ENCODE peak calls at places on chromosomes 13 and 19, in five cellular contexts. One of them, this sample, is unnamed.

GRCh38 chr19:46803555-46803954 is 15.2 kb upstream of the SLC1A5 start:
- DNase-seq in T-helper 2 cell: no peak
- DNase-seq in Caco-2: peak; percentile 59
- DNase-seq in activated CD8-positive, alpha-beta memory T cell treated with anti-CD3 and anti-CD28 coated beads for 48 hours: no peak
- DNase-seq in stimulated activated CD8-positive, alpha-beta memory T cell treated with anti-CD3 and anti-CD28 coated beads, Interleukin-4, amount 100 ng/mL, for 1 hour: no peak
- DNase-seq in this sample: no peak

GRCh38 chr19:10503002-10503789 is at the start of gene KEAP1:
- DNase-seq in T-helper 2 cell: no peak
- DNase-seq in Caco-2: peak; percentile 70
- DNase-seq in activated CD8-positive, alpha-beta memory T cell treated with anti-CD3 and anti-CD28 coated beads for 48 hours: no peak
- DNase-seq in stimulated activated CD8-positive, alpha-beta memory T cell treated with anti-CD3 and anti-CD28 coated beads, Interleukin-4, amount 100 ng/mL, for 1 hour: no peak
- DNase-seq in this sample: peak; percentile 73

GRCh38 chr19:883661-884211 is 9.3 kb downstream of the MED16 start:
- DNase-seq in T-helper 2 cell: no peak
- DNase-seq in Caco-2: peak; percentile 82
- DNase-seq in activated CD8-positive, alpha-beta memory T cell treated with anti-CD3 and anti-CD28 coated beads for 48 hours: no peak
- DNase-seq in stimulated activated CD8-positive, alpha-beta memory T cell treated with anti-CD3 and anti-CD28 coated beads, Interleukin-4, amount 100 ng/mL, for 1 hour: no peak
- DNase-seq in this sample: no peak

GRCh38 chr13:64746845-64747244 is 2483.3 kb downstream of the PCDH9 start:
- DNase-seq in T-helper 2 cell: no peak
- DNase-seq in Caco-2: no peak
- DNase-seq in activated CD8-positive, alpha-beta memory T cell treated with anti-CD3 and anti-CD28 coated beads for 48 hours: no peak
- DNase-seq in stimulated activated CD8-positive, alpha-beta memory T cell treated with anti-CD3 and anti-CD28 coated beads, Interleukin-4, amount 100 ng/mL, for 1 hour: no peak
- DNase-seq in this sample: no peak

GRCh38 chr19:18167975-18168645 is 5.5 kb upstream of the IFI30 start:
- DNase-seq in T-helper 2 cell: peak; percentile 21
- DNase-seq in Caco-2: peak; percentile 65
- DNase-seq in activated CD8-positive, alpha-beta memory T cell treated with anti-CD3 and anti-CD28 coated beads for 48 hours: peak; percentile 39
- DNase-seq in stimulated activated CD8-positive, alpha-beta memory T cell treated with anti-CD3 and anti-CD28 coated beads, Interleukin-4, amount 100 ng/mL, for 1 hour: no peak
- DNase-seq in this sample: peak; percentile 77

GRCh38 chr19:55676384-55676783 is 1.4 kb downstream of the EPN1 start:
- DNase-seq in T-helper 2 cell: no peak
- DNase-seq in Caco-2: no peak
- DNase-seq in activated CD8-positive, alpha-beta memory T cell treated with anti-CD3 and anti-CD28 coated beads for 48 hours: no peak
- DNase-seq in stimulated activated CD8-positive, alpha-beta memory T cell treated with anti-CD3 and anti-CD28 coated beads, Interleukin-4, amount 100 ng/mL, for 1 hour: no peak
- DNase-seq in this sample: no peak

GRCh38 chr19:2235396-2236284 is 489 bp downstream of the PLEKHJ1 start:
- DNase-seq in T-helper 2 cell: no peak
- DNase-seq in Caco-2: peak; percentile 39
- DNase-seq in activated CD8-positive, alpha-beta memory T cell treated with anti-CD3 and anti-CD28 coated beads for 48 hours: no peak
- DNase-seq in stimulated activated CD8-positive, alpha-beta memory T cell treated with anti-CD3 and anti-CD28 coated beads, Interleukin-4, amount 100 ng/mL, for 1 hour: no peak
- DNase-seq in this sample: no peak

GRCh38 chr19:57088125-57088524 is 31.7 kb upstream of the USP29 start:
- DNase-seq in T-helper 2 cell: no peak
- DNase-seq in Caco-2: no peak
- DNase-seq in activated CD8-positive, alpha-beta memory T cell treated with anti-CD3 and anti-CD28 coated beads for 48 hours: no peak
- DNase-seq in stimulated activated CD8-positive, alpha-beta memory T cell treated with anti-CD3 and anti-CD28 coated beads, Interleukin-4, amount 100 ng/mL, for 1 hour: no peak
- DNase-seq in this sample: no peak

GRCh38 chr13:109481046-109481445 is 305.3 kb downstream of the IRS2 start:
- DNase-seq in T-helper 2 cell: no peak
- DNase-seq in Caco-2: no peak
- DNase-seq in activated CD8-positive, alpha-beta memory T cell treated with anti-CD3 and anti-CD28 coated beads for 48 hours: no peak
- DNase-seq in stimulated activated CD8-positive, alpha-beta memory T cell treated with anti-CD3 and anti-CD28 coated beads, Interleukin-4, amount 100 ng/mL, for 1 hour: no peak
- DNase-seq in this sample: no peak

GRCh38 chr19:43780706-43781525 is at the start of gene KCNN4:
- DNase-seq in T-helper 2 cell: no peak
- DNase-seq in Caco-2: no peak
- DNase-seq in activated CD8-positive, alpha-beta memory T cell treated with anti-CD3 and anti-CD28 coated beads for 48 hours: no peak
- DNase-seq in stimulated activated CD8-positive, alpha-beta memory T cell treated with anti-CD3 and anti-CD28 coated beads, Interleukin-4, amount 100 ng/mL, for 1 hour: no peak
- DNase-seq in this sample: no peak

GRCh38 chr19:7348587-7349230 is at the start of gene ARHGEF18:
- DNase-seq in T-helper 2 cell: no peak
- DNase-seq in Caco-2: no peak
- DNase-seq in activated CD8-positive, alpha-beta memory T cell treated with anti-CD3 and anti-CD28 coated beads for 48 hours: no peak
- DNase-seq in stimulated activated CD8-positive, alpha-beta memory T cell treated with anti-CD3 and anti-CD28 coated beads, Interleukin-4, amount 100 ng/mL, for 1 hour: no peak
- DNase-seq in this sample: peak; percentile 54

GRCh38 chr19:46019270-46019669 is 3.6 kb downstream of the PGLYRP1 start:
- DNase-seq in T-helper 2 cell: no peak
- DNase-seq in Caco-2: no peak
- DNase-seq in activated CD8-positive, alpha-beta memory T cell treated with anti-CD3 and anti-CD28 coated beads for 48 hours: no peak
- DNase-seq in stimulated activated CD8-positive, alpha-beta memory T cell treated with anti-CD3 and anti-CD28 coated beads, Interleukin-4, amount 100 ng/mL, for 1 hour: no peak
- DNase-seq in this sample: no peak

GRCh38 chr13:112771139-112771876 is 81.5 kb downstream of the ATP11A start:
- DNase-seq in T-helper 2 cell: no peak
- DNase-seq in Caco-2: no peak
- DNase-seq in activated CD8-positive, alpha-beta memory T cell treated with anti-CD3 and anti-CD28 coated beads for 48 hours: no peak
- DNase-seq in stimulated activated CD8-positive, alpha-beta memory T cell treated with anti-CD3 and anti-CD28 coated beads, Interleukin-4, amount 100 ng/mL, for 1 hour: no peak
- DNase-seq in this sample: no peak

GRCh38 chr19:50255115-50255514 is 51.7 kb downstream of the MYH14 start:
- DNase-seq in T-helper 2 cell: no peak
- DNase-seq in Caco-2: no peak
- DNase-seq in activated CD8-positive, alpha-beta memory T cell treated with anti-CD3 and anti-CD28 coated beads for 48 hours: no peak
- DNase-seq in stimulated activated CD8-positive, alpha-beta memory T cell treated with anti-CD3 and anti-CD28 coated beads, Interleukin-4, amount 100 ng/mL, for 1 hour: no peak
- DNase-seq in this sample: no peak

GRCh38 chr13:25906211-25906661 is 145.6 kb downstream of the SHISA2 start:
- DNase-seq in T-helper 2 cell: no peak
- DNase-seq in Caco-2: no peak
- DNase-seq in activated CD8-positive, alpha-beta memory T cell treated with anti-CD3 and anti-CD28 coated beads for 48 hours: no peak
- DNase-seq in stimulated activated CD8-positive, alpha-beta memory T cell treated with anti-CD3 and anti-CD28 coated beads, Interleukin-4, amount 100 ng/mL, for 1 hour: no peak
- DNase-seq in this sample: no peak

GRCh38 chr13:75359266-75359665 is 122.7 kb downstream of the TBC1D4 start:
- DNase-seq in T-helper 2 cell: no peak
- DNase-seq in Caco-2: no peak
- DNase-seq in activated CD8-positive, alpha-beta memory T cell treated with anti-CD3 and anti-CD28 coated beads for 48 hours: no peak
- DNase-seq in stimulated activated CD8-positive, alpha-beta memory T cell treated with anti-CD3 and anti-CD28 coated beads, Interleukin-4, amount 100 ng/mL, for 1 hour: no peak
- DNase-seq in this sample: no peak

GRCh38 chr13:112059457-112060317 is 7.3 kb upstream of the SOX1 start:
- DNase-seq in T-helper 2 cell: no peak
- DNase-seq in Caco-2: no peak
- DNase-seq in activated CD8-positive, alpha-beta memory T cell treated with anti-CD3 and anti-CD28 coated beads for 48 hours: no peak
- DNase-seq in stimulated activated CD8-positive, alpha-beta memory T cell treated with anti-CD3 and anti-CD28 coated beads, Interleukin-4, amount 100 ng/mL, for 1 hour: no peak
- DNase-seq in this sample: no peak

GRCh38 chr13:112781881-112782361 is 92.1 kb downstream of the ATP11A start:
- DNase-seq in T-helper 2 cell: no peak
- DNase-seq in Caco-2: no peak
- DNase-seq in activated CD8-positive, alpha-beta memory T cell treated with anti-CD3 and anti-CD28 coated beads for 48 hours: no peak
- DNase-seq in stimulated activated CD8-positive, alpha-beta memory T cell treated with anti-CD3 and anti-CD28 coated beads, Interleukin-4, amount 100 ng/mL, for 1 hour: no peak
- DNase-seq in this sample: no peak

GRCh38 chr13:77918391-77919261 is at the start of gene EDNRB:
- DNase-seq in T-helper 2 cell: no peak
- DNase-seq in Caco-2: no peak
- DNase-seq in activated CD8-positive, alpha-beta memory T cell treated with anti-CD3 and anti-CD28 coated beads for 48 hours: no peak
- DNase-seq in stimulated activated CD8-positive, alpha-beta memory T cell treated with anti-CD3 and anti-CD28 coated beads, Interleukin-4, amount 100 ng/mL, for 1 hour: no peak
- DNase-seq in this sample: peak; percentile 71

GRCh38 chr13:63636231-63636993 is 2220.8 kb upstream of the PCDH20 start:
- DNase-seq in T-helper 2 cell: no peak
- DNase-seq in Caco-2: peak; percentile 5
- DNase-seq in activated CD8-positive, alpha-beta memory T cell treated with anti-CD3 and anti-CD28 coated beads for 48 hours: no peak
- DNase-seq in stimulated activated CD8-positive, alpha-beta memory T cell treated with anti-CD3 and anti-CD28 coated beads, Interleukin-4, amount 100 ng/mL, for 1 hour: no peak
- DNase-seq in this sample: no peak

GRCh38 chr19:13153627-13154240 is 3.5 kb downstream of the IER2 start:
- DNase-seq in T-helper 2 cell: no peak
- DNase-seq in Caco-2: peak; percentile 42
- DNase-seq in activated CD8-positive, alpha-beta memory T cell treated with anti-CD3 and anti-CD28 coated beads for 48 hours: no peak
- DNase-seq in stimulated activated CD8-positive, alpha-beta memory T cell treated with anti-CD3 and anti-CD28 coated beads, Interleukin-4, amount 100 ng/mL, for 1 hour: no peak
- DNase-seq in this sample: peak; percentile 76

GRCh38 chr13:100883453-100883852 is 208.9 kb upstream of the TMTC4 start:
- DNase-seq in T-helper 2 cell: no peak
- DNase-seq in Caco-2: peak; percentile 8
- DNase-seq in activated CD8-positive, alpha-beta memory T cell treated with anti-CD3 and anti-CD28 coated beads for 48 hours: no peak
- DNase-seq in stimulated activated CD8-positive, alpha-beta memory T cell treated with anti-CD3 and anti-CD28 coated beads, Interleukin-4, amount 100 ng/mL, for 1 hour: no peak
- DNase-seq in this sample: no peak

GRCh38 chr19:34370983-34371382 is 6.0 kb downstream of the GPI start:
- DNase-seq in T-helper 2 cell: no peak
- DNase-seq in Caco-2: no peak
- DNase-seq in activated CD8-positive, alpha-beta memory T cell treated with anti-CD3 and anti-CD28 coated beads for 48 hours: no peak
- DNase-seq in stimulated activated CD8-positive, alpha-beta memory T cell treated with anti-CD3 and anti-CD28 coated beads, Interleukin-4, amount 100 ng/mL, for 1 hour: no peak
- DNase-seq in this sample: no peak

This sample was measured in sciatic nerve.